ENCODE peak calls at places on chromosome 2, in nine cellular contexts. T, V, R, H, Q, G, B, J and O are unnamed samples.

GRCh38 chr2:125721072-125721721 is 934.8 kb upstream of the GYPC start:
- DNase-seq in T (no peak), V (no peak), R (no peak), H (no peak), Q (peak), G (no peak), B (no peak), J (no peak), O (no peak)

GRCh38 chr2:216002274-216002673 is 11.1 kb downstream of the MREG start:
- DNase-seq in T (no peak), V (no peak), R (no peak), H (no peak), Q (no peak), G (no peak), B (no peak), J (no peak), O (no peak)

GRCh38 chr2:157441072-157441454 is 2.8 kb downstream of the CYTIP start:
- DNase-seq in T (no peak), V (no peak), R (no peak), H (no peak), Q (no peak), G (no peak), B (peak), J (peak), O (no peak)

GRCh38 chr2:240785424-240786335 is 34.3 kb downstream of the KIF1A start:
- DNase-seq in T (no peak), V (no peak), R (no peak), H (no peak), Q (peak), G (peak), B (no peak), J (no peak), O (no peak)

GRCh38 chr2:173964565-173965371 is 405 bp downstream of the SP3 start:
- DNase-seq in T (peak), V (no peak), R (no peak), H (peak), Q (peak), G (peak), B (peak), J (peak), O (peak)

GRCh38 chr2:143778981-143779380 is 649.8 kb downstream of the ARHGAP15 start:
- DNase-seq in T (no peak), V (no peak), R (no peak), H (no peak), Q (no peak), G (no peak), B (no peak), J (no peak), O (no peak)

GRCh38 chr2:8993196-8993901 is 10.1 kb downstream of the MBOAT2 start:
- DNase-seq in T (no peak), V (no peak), R (no peak), H (no peak), Q (no peak), G (no peak), B (no peak), J (no peak), O (no peak)

GRCh38 chr2:48043746-48044145 is 137.4 kb upstream of the FBXO11 start:
- DNase-seq in T (no peak), V (no peak), R (no peak), H (no peak), Q (no peak), G (no peak), B (no peak), J (no peak), O (no peak)

GRCh38 chr2:182062329-182062972 is 76.8 kb downstream of the PPP1R1C start:
- DNase-seq in T (no peak), V (no peak), R (no peak), H (no peak), Q (no peak), G (no peak), B (no peak), J (no peak), O (no peak)

GRCh38 chr2:33788044-33788443 is 188.9 kb upstream of the FAM98A start:
- DNase-seq in T (no peak), V (no peak), R (no peak), H (no peak), Q (no peak), G (no peak), B (no peak), J (no peak), O (no peak)

GRCh38 chr2:16962459-16962858 is 296.8 kb upstream of the CYRIA start:
- DNase-seq in T (no peak), V (no peak), R (no peak), H (peak), Q (no peak), G (no peak), B (no peak), J (no peak), O (no peak)

GRCh38 chr2:206230060-206230890 is 44.2 kb upstream of the ZDBF2 start:
- DNase-seq in T (peak), V (no peak), R (peak), H (peak), Q (no peak), G (no peak), B (no peak), J (no peak), O (no peak)

GRCh38 chr2:225889452-225889851 is 489.9 kb downstream of the NYAP2 start:
- DNase-seq in T (no peak), V (peak), R (peak), H (peak), Q (no peak), G (no peak), B (peak), J (no peak), O (no peak)

GRCh38 chr2:197327073-197327775 is 16.6 kb upstream of the ANKRD44 start:
- DNase-seq in T (no peak), V (no peak), R (no peak), H (no peak), Q (no peak), G (no peak), B (no peak), J (no peak), O (no peak)

GRCh38 chr2:95381212-95382127 is 21.0 kb upstream of the FAHD2A start:
- DNase-seq in T (no peak), V (no peak), R (no peak), H (no peak), Q (no peak), G (no peak), B (no peak), J (no peak), O (no peak)

GRCh38 chr2:217947341-217948316 is 55.2 kb downstream of the TNS1 start:
- DNase-seq in T (no peak), V (no peak), R (peak), H (no peak), Q (peak), G (no peak), B (no peak), J (no peak), O (peak)

GRCh38 chr2:239804161-239805042 is 220.7 kb downstream of the NDUFA10 start:
- DNase-seq in T (peak), V (no peak), R (no peak), H (no peak), Q (no peak), G (no peak), B (no peak), J (no peak), O (peak)

GRCh38 chr2:233813236-233814062 is 35.3 kb downstream of the MROH2A start:
- DNase-seq in T (no peak), V (no peak), R (no peak), H (no peak), Q (peak), G (no peak), B (no peak), J (no peak), O (peak)

GRCh38 chr2:24152413-24153197 is 22.2 kb upstream of the FAM228A start:
- DNase-seq in T (no peak), V (no peak), R (no peak), H (no peak), Q (no peak), G (no peak), B (no peak), J (no peak), O (no peak)

GRCh38 chr2:219406861-219407230 is 11.3 kb upstream of the DES start:
- DNase-seq in T (no peak), V (no peak), R (no peak), H (no peak), Q (no peak), G (no peak), B (no peak), J (peak), O (no peak)

GRCh38 chr2:7210712-7211111 is 293.5 kb downstream of the RNF144A start:
- DNase-seq in T (no peak), V (no peak), R (no peak), H (no peak), Q (no peak), G (no peak), B (no peak), J (no peak), O (no peak)

GRCh38 chr2:22843919-22844537 is 541.0 kb upstream of the KLHL29 start:
- DNase-seq in T (no peak), V (no peak), R (no peak), H (no peak), Q (no peak), G (no peak), B (no peak), J (no peak), O (no peak)

GRCh38 chr2:161030260-161031063 is 129.8 kb upstream of the TANK start:
- DNase-seq in T (no peak), V (no peak), R (no peak), H (no peak), Q (no peak), G (no peak), B (no peak), J (peak), O (no peak)

GRCh38 chr2:38676681-38677080 is 10.8 kb downstream of the GALM start:
- DNase-seq in T (no peak), V (no peak), R (no peak), H (no peak), Q (no peak), G (no peak), B (no peak), J (no peak), O (no peak)
- H3K27ac ChIP-seq in T (no peak), V (peak), R (no peak), H (no peak), Q (no peak), G (no peak), B (no peak), J (no peak), O (no peak)

GRCh38 chr2:82959677-82960076 is 1499.4 kb downstream of the SUCLG1 start:
- DNase-seq in T (no peak), V (no peak), R (no peak), H (no peak), Q (no peak), G (no peak), B (no peak), J (no peak), O (no peak)
- TF ChIP-seq POLR2AphosphoS5 in T (no peak), V (no peak), R (no peak), H (no peak), Q (no peak), G (no peak), B (no peak), J (no peak), O (no peak)

DNA sequence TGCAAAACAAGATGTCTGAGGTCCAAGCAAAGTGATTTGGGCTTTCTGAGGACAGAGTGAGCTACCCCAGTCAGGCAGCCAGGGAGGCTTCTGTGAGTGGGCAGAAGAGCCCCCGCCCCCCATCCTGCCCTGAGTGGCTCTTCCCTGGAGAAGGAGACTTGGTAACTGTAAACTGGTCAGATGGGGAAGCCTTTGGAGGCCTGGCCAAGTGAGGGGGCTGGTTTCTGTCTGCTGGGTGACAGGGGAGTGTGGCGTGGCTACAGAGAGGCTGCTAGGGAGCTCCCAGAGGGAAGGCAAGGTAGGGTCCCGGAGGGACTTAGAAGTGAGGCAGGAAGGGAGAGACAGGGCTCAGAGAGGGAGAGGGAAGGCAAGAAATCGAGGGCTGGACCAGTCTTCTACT is 181.4 kb upstream of the HAAO start:
- DNase-seq in T (no peak), V (no peak), R (no peak), H (no peak), Q (peak), G (no peak), B (no peak), J (no peak), O (no peak)
- H3K27ac ChIP-seq in T (no peak), V (no peak), R (no peak), H (no peak), Q (peak), G (no peak), B (no peak), J (peak), O (peak)

GRCh38 chr2:70035344-70035844 is 51.9 kb upstream of the PCBP1 start:
- DNase-seq in T (no peak), V (no peak), R (no peak), H (no peak), Q (no peak), G (no peak), B (no peak), J (no peak), O (no peak)

GRCh38 chr2:70024284-70024683 is 62.9 kb upstream of the ASPRV1 start:
- DNase-seq in T (peak), V (no peak), R (no peak), H (no peak), Q (no peak), G (no peak), B (peak), J (no peak), O (no peak)

DNA sequence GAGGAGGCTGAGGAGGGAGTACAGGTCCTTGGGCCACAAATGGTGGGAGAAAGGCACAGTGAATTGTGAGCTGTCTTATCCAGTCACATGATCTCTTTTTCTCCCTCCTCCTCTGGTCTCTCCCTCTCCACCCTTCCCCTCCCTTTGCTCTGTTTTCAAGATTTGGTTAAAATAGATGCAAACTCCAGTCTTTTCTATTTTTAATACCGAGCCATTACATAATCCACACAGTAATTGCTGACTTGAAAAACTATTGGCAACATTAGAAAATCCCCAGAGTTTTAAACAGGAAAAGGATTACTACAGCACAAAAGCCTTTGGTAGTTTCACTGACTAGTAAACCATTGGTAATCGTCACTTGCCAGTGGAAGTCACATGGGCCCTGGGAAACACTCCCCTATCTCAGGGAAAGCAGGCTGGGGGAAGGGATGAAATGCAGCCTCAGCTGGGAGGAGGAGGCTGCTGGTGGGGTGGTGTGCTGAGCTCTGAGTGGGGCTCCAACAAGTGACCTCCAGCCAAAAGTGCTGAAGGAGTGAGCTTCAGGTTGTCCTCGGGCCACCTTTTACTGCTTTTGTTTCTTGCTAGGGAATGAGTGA is 57.4 kb upstream of the PCBP1 start:
- DNase-seq in T (peak), V (no peak), R (no peak), H (peak), Q (no peak), G (peak), B (peak), J (peak), O (peak)
- TF ChIP-seq POLR2AphosphoS5 in T (peak), V (no peak), R (no peak), H (no peak), Q (peak), G (peak), B (no peak), J (peak), O (no peak)

DNA sequence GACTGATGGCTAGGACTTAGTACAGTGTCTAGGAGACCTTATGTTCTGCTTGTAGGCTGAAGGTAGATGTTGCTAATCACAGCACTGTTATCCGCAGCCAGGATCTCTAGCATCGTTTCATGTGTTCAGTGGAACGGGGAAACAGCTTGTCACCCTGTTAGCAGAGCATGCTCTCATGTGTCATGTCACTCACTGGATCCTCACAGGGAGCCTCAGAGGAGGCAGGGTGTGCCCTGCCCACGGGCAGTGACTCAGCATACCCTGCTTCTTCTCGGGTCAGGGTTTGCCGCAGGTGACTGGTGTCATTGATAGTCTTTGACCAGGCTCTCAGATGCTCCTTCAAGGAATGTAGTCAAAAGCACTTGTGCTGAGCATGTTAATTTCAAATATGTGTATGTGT is 44.4 kb downstream of the RPIA start:
- DNase-seq in T (no peak), V (no peak), R (peak), H (no peak), Q (no peak), G (peak), B (no peak), J (peak), O (no peak)
- H3K27ac ChIP-seq in T (no peak), V (no peak), R (peak), H (no peak), Q (no peak), G (no peak), B (no peak), J (no peak), O (peak)

GRCh38 chr2:137942037-137942784 is 22.1 kb upstream of the HNMT start:
- DNase-seq in T (no peak), V (no peak), R (no peak), H (no peak), Q (no peak), G (no peak), B (no peak), J (no peak), O (no peak)

GRCh38 chr2:137943948-137944347 is 20.3 kb upstream of the HNMT start:
- DNase-seq in T (no peak), V (no peak), R (no peak), H (no peak), Q (no peak), G (no peak), B (no peak), J (no peak), O (no peak)

GRCh38 chr2:137943035-137943830 is 21.0 kb upstream of the HNMT start:
- DNase-seq in T (no peak), V (no peak), R (no peak), H (no peak), Q (no peak), G (no peak), B (no peak), J (no peak), O (no peak)

GRCh38 chr2:137944714-137945113 is 19.6 kb upstream of the HNMT start:
- DNase-seq in T (no peak), V (no peak), R (no peak), H (no peak), Q (no peak), G (no peak), B (no peak), J (no peak), O (no peak)

GRCh38 chr2:137942785-137943034 is 21.6 kb upstream of the HNMT start:
- DNase-seq in T (no peak), V (no peak), R (no peak), H (no peak), Q (no peak), G (no peak), B (no peak), J (no peak), O (no peak)
- TF ChIP-seq POLR2AphosphoS5 in T (no peak), V (no peak), R (no peak), H (no peak), Q (no peak), G (no peak), B (no peak), J (no peak), O (no peak)

GRCh38 chr2:28654981-28655322 is 96.7 kb upstream of the PPP1CB start:
- DNase-seq in T (no peak), V (no peak), R (no peak), H (no peak), Q (no peak), G (no peak), B (no peak), J (peak), O (no peak)
- H3K27ac ChIP-seq in T (no peak), V (no peak), R (no peak), H (no peak), Q (no peak), G (no peak), B (no peak), J (peak), O (peak)

GRCh38 chr2:28350196-28350595 is 42.5 kb upstream of the FOSL2 start:
- DNase-seq in T (no peak), V (no peak), R (no peak), H (no peak), Q (peak), G (no peak), B (no peak), J (no peak), O (no peak)

GRCh38 chr2:28350791-28351285 is 41.8 kb upstream of the FOSL2 start:
- DNase-seq in T (no peak), V (no peak), R (no peak), H (no peak), Q (peak), G (no peak), B (no peak), J (no peak), O (no peak)

GRCh38 chr2:28352726-28353125 is 39.9 kb upstream of the FOSL2 start:
- DNase-seq in T (no peak), V (no peak), R (no peak), H (no peak), Q (peak), G (no peak), B (no peak), J (no peak), O (no peak)

GRCh38 chr2:28352104-28352503 is 40.6 kb upstream of the FOSL2 start:
- DNase-seq in T (no peak), V (no peak), R (no peak), H (no peak), Q (peak), G (no peak), B (no peak), J (no peak), O (no peak)

GRCh38 chr2:28351621-28352020 is 41.0 kb upstream of the FOSL2 start:
- DNase-seq in T (no peak), V (no peak), R (no peak), H (no peak), Q (no peak), G (no peak), B (no peak), J (no peak), O (no peak)
- TF ChIP-seq POLR2AphosphoS5 in T (no peak), V (no peak), R (no peak), H (no peak), Q (no peak), G (no peak), B (no peak), J (no peak), O (no peak)

GRCh38 chr2:201955231-201955630 is 78.4 kb upstream of the FZD7 start:
- DNase-seq in T (no peak), V (no peak), R (no peak), H (no peak), Q (no peak), G (no peak), B (no peak), J (no peak), O (no peak)
- H3K27ac ChIP-seq in T (no peak), V (no peak), R (no peak), H (no peak), Q (no peak), G (no peak), B (no peak), J (no peak), O (peak)

GRCh38 chr2:36355157-36355889 is at the start of gene CRIM1:
- DNase-seq in T (peak), V (no peak), R (peak), H (peak), Q (peak), G (peak), B (peak), J (peak), O (peak)
- TF ChIP-seq POLR2AphosphoS5 in T (peak), V (peak), R (peak), H (peak), Q (peak), G (no peak), B (no peak), J (peak), O (peak)